ENCODE peak calls at places on chromosomes 7 and 10, in six cellular contexts. U is ovary, H is prostate gland, L is NB4, F is sigmoid colon, B is erythroblast. Z is an unnamed sample.

GRCh38 chr10:23793577-23793976 is 354.7 kb downstream of the OTUD1 start:
- DNase-seq in U (no peak), H (no peak), L (no peak), B (no peak), F (no peak), Z (no peak)

GRCh38 chr10:42707229-42707628 is 68.9 kb upstream of the ZNF33B start:
- DNase-seq in B (no peak), L (no peak), F (no peak), U (no peak), H (no peak), Z (no peak)

GRCh38 chr7:104921596-104921995 is 92.4 kb upstream of the KMT2E start:
- DNase-seq in F (no peak), U (no peak), B (no peak), H (no peak), L (no peak), Z (no peak)

GRCh38 chr7:113731571-113731970 is 187.2 kb downstream of the PPP1R3A start:
- DNase-seq in B (no peak), H (no peak), L (no peak), U (no peak), F (no peak), Z (no peak)

GRCh38 chr7:149267733-149268132 is 5.7 kb downstream of the ZNF783 start:
- DNase-seq in B (no peak), H (no peak), L (no peak), U (no peak), F (no peak), Z (peak; percentile 35)

GRCh38 chr10:77643795-77644468 is 6.3 kb upstream of the KCNMA1 start:
- DNase-seq in U (peak; percentile 24), H (peak; percentile 23), B (peak; percentile 52), L (peak; percentile 77), F (no peak), Z (no peak)

GRCh38 chr10:98266647-98267046 is 1.3 kb downstream of the LOXL4 start:
- DNase-seq in B (no peak), H (no peak), U (no peak), F (no peak), L (peak; percentile 81), Z (peak; percentile 52)

GRCh38 chr10:110790913-110791525 is 80.7 kb upstream of the PDCD4 start:
- DNase-seq in L (no peak), U (no peak), H (peak; percentile 39), B (no peak), F (no peak), Z (no peak)

GRCh38 chr7:156907656-156908055 is 14.7 kb upstream of the LMBR1 start:
- DNase-seq in B (no peak), L (no peak), U (no peak), F (no peak), H (no peak), Z (no peak)

GRCh38 chr10:131692686-131693334 is 208.0 kb upstream of the PPP2R2D start:
- DNase-seq in H (no peak), F (no peak), U (no peak), B (no peak), L (no peak), Z (no peak)

GRCh38 chr7:86814980-86815379 is 171.3 kb downstream of the GRM3 start:
- DNase-seq in U (no peak), F (no peak), H (no peak), L (peak; percentile 43), B (peak; percentile 3), Z (no peak)

GRCh38 chr7:75843470-75844116 is 30.0 kb upstream of the CCL24 start:
- DNase-seq in B (peak; percentile 28), U (no peak), F (no peak), L (no peak), H (no peak), Z (no peak)

GRCh38 chr10:21212275-21212674 is 313.2 kb downstream of the SKIDA1 start:
- DNase-seq in H (no peak), B (no peak), U (no peak), L (peak; percentile 24), F (no peak), Z (no peak)

GRCh38 chr7:135645296-135645904 is 16.9 kb upstream of the STMP1 start:
- DNase-seq in H (peak; percentile 20), L (peak; percentile 66), U (no peak), B (peak; percentile 76), F (no peak), Z (no peak)

GRCh38 chr10:30227481-30227880 is 121.6 kb downstream of the MTPAP start:
- DNase-seq in H (no peak), F (no peak), B (no peak), U (no peak), L (no peak), Z (no peak)

GRCh38 chr7:70660154-70660818 is 471.7 kb upstream of the GALNT17 start:
- DNase-seq in F (no peak), U (no peak), B (no peak), L (peak; percentile 22), H (no peak), Z (no peak)

GRCh38 chr7:134515569-134516468 is 11.5 kb upstream of the AKR1B10 start:
- DNase-seq in H (no peak), B (peak; percentile 7), L (peak; percentile 45), U (no peak), F (no peak), Z (no peak)

GRCh38 chr7:130210181-130210935 is 2.7 kb downstream of the SSMEM1 start:
- DNase-seq in F (no peak), H (no peak), B (no peak), L (no peak), U (no peak), Z (no peak)

GRCh38 chr10:87734987-87735827 is 75.5 kb downstream of the PAPSS2 start:
- DNase-seq in H (no peak), F (no peak), L (peak; percentile 63), U (peak; percentile 57), B (peak; percentile 62), Z (no peak)

GRCh38 chr10:77925795-77926565 is 575 bp downstream of the DLG5 start:
- DNase-seq in U (peak; percentile 62), B (peak; percentile 72), L (peak; percentile 70), H (peak; percentile 73), F (peak; percentile 86), Z (peak; percentile 85)

GRCh38 chr7:151813997-151814396 is 62.9 kb downstream of the PRKAG2 start:
- DNase-seq in L (no peak), F (no peak), U (no peak), B (no peak), H (no peak), Z (no peak)

DNA sequence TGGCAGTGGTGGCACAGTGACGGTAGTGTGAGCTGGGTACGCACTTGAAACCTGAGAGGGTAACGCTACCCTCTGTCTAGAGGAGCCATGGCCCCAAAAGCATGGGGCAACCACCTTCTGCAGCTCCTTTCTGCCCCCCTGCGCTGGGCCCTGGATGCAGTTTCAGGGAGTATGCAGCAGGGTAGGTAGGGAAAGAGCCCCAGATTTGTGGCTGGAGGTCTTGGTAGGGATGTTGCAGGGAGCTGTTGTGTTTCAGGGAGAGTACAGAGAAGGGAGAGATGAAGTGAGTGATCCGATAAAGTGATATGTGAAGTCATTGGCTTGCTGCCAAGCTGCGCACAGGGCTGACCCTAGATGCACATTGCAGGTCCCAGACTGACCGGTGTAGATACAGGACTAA is 2.7 kb upstream of the PGAM2 start:
- DNase-seq in H (no peak), B (no peak), U (no peak), L (no peak), F (peak; percentile 57), Z (no peak)
- TF ChIP-seq POLR2A in H (no peak), B (no peak), U (no peak), L (no peak), F (no peak), Z (no peak)

GRCh38 chr10:14844948-14845347 is 6.8 kb downstream of the HSPA14 start:
- DNase-seq in L (no peak), F (no peak), B (no peak), H (no peak), U (no peak), Z (no peak)
- TF ChIP-seq POLR2A in L (no peak), F (no peak), B (no peak), H (no peak), U (no peak), Z (no peak)

DNA sequence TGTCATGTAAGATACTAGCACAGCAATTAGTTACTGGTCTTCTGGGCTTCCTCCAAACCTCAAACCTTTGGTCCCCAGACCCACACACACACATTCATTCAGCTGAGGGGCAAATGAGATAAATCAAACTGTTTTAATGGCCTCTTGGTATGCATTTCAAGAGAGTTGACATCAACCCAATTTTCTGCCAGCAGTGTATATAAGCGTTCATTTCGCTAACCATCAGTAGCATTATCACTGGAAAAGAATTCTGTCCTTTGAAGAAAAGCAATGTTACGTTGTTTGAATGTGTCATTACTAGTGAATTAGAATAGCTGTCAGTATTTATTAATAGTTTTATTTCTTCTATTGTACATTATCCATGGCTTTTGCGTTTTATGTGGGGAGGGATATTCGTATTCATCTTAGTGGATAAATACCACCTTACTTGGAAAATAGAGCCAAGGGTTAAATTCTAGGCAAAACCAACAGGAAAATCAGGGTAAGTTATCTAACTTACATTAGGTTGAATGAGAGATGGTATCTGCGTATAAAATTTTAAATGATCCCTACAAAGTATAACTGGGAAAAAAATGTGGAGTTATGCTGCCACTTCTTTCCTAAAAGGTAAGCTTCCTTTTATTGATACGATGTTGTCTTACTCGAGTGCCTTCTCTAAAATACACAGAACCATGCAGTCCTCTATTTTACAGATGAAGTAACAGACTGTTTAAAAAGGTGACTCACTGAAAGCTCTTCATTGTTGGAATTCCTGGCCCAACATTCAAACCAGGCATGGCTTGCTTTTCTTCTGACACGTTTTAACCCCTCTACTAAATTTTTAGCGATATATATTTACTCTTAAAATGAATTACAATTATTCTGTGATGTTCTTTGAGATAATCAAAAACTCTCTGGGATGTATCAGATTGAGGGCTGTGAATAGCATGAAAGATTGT is 2.0 kb upstream of the ZMYND11 start:
- DNase-seq in F (no peak), U (no peak), L (peak; percentile 15), B (no peak), H (no peak), Z (no peak)
- TF ChIP-seq POLR2A in F (no peak), U (no peak), L (no peak), B (no peak), H (no peak), Z (no peak)

GRCh38 chr7:7566651-7567611 is at the start of gene MIOS:
- DNase-seq in B (peak; percentile 91), F (peak; percentile 92), U (peak; percentile 84), L (peak; percentile 92), H (peak; percentile 82), Z (peak; percentile 87)
- TF ChIP-seq POLR2A in B (peak; percentile 81), F (no peak), U (peak; percentile 56), L (peak; percentile 87), H (peak; percentile 74), Z (peak; percentile 36)

DNA sequence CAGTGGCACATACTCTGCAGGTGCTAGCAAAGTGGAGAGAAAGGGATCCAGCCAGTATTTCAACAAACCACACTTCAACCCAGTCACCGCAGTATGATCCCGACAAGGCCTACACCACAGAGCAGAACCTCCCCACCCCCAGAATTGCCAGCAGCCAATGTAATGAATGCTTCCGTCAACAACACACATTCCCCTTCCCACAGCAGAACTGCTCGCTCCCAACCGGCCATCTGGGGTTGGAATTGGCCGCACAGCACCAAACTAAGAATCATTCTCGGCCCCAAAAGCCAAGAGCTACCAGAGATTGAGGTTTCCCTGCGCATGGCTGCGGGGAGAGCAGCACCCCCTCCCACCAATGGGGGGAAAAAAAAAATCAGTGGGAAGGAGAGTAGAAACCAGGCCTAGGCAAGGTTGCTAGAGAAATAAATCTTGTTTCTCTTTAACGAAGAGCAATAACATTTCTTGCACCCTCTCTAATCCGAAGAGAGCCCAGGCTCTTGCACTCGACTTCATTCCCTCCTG is 1.1 kb downstream of the WASL start:
- DNase-seq in B (peak; percentile 54), H (peak; percentile 75), U (peak; percentile 38), L (peak; percentile 89), F (peak; percentile 71), Z (peak; percentile 67)
- TF ChIP-seq POLR2A in B (no peak), H (peak; percentile 65), U (no peak), L (no peak), F (peak; percentile 46), Z (no peak)